ENCODE peak calls at places on chromosomes 12 and 14, in seven cellular contexts. T, J, W, F, C, X and L are unnamed samples.

GRCh38 chr14:36944307-36945010 is 227.9 kb downstream of the SLC25A21 start:
- DNase-seq in W (no peak), J (no peak), F (no peak), C (no peak), T (no peak), X (no peak), L (no peak)

GRCh38 chr14:29282169-29282568 is 515.6 kb downstream of the FOXG1 start:
- DNase-seq in C (no peak), T (no peak), W (no peak), F (no peak), X (no peak), J (no peak), L (no peak)

GRCh38 chr12:24230061-24230460 is 280.6 kb upstream of the SOX5 start:
- DNase-seq in W (no peak), F (no peak), T (no peak), J (no peak), X (no peak), C (no peak), L (no peak)

GRCh38 chr12:38056701-38057689 is 259.6 kb upstream of the ALG10B start:
- DNase-seq in F (no peak), C (no peak), T (no peak), J (no peak), W (peak), X (no peak), L (no peak)

GRCh38 chr12:56377310-56377988 is 14.8 kb upstream of the APOF start:
- DNase-seq in F (no peak), W (no peak), T (no peak), J (no peak), C (no peak), X (no peak), L (no peak)

GRCh38 chr14:80364274-80364673 is 153.0 kb upstream of the DIO2 start:
- DNase-seq in W (peak), X (no peak), C (no peak), T (no peak), F (no peak), J (peak), L (no peak)

GRCh38 chr14:95431199-95432145 is 85.0 kb downstream of the SYNE3 start:
- DNase-seq in X (no peak), F (no peak), C (peak), W (peak), T (no peak), J (no peak), L (no peak)

GRCh38 chr14:25537846-25538455 is 488.0 kb upstream of the STXBP6 start:
- DNase-seq in X (no peak), F (peak), J (peak), C (no peak), W (no peak), T (no peak), L (no peak)

GRCh38 chr14:49114161-49114893 is 471.9 kb downstream of the RPS29 start:
- DNase-seq in X (no peak), F (no peak), W (no peak), T (peak), J (no peak), C (no peak), L (no peak)

GRCh38 chr14:24665440-24665991 is 31.5 kb upstream of the GZMB start:
- DNase-seq in X (peak), F (no peak), W (no peak), C (no peak), T (no peak), J (no peak), L (no peak)

GRCh38 chr12:1835178-1836131 is 15.1 kb downstream of the LRTM2 start:
- DNase-seq in F (no peak), W (no peak), X (no peak), C (no peak), T (no peak), J (no peak), L (no peak)

GRCh38 chr12:50642035-50642451 is 121.9 kb upstream of the ATF1 start:
- DNase-seq in X (no peak), C (no peak), W (peak), J (peak), F (no peak), T (no peak), L (no peak)

GRCh38 chr14:104941508-104942365 is 17.1 kb downstream of the PLD4 start:
- DNase-seq in J (no peak), C (peak), F (no peak), W (no peak), T (no peak), X (no peak), L (no peak)

GRCh38 chr12:92470608-92471021 is 232.2 kb upstream of the PLEKHG7 start:
- DNase-seq in C (no peak), W (no peak), T (no peak), F (no peak), J (no peak), X (peak), L (no peak)

GRCh38 chr14:70116278-70116677 is 72.5 kb downstream of the SLC8A3 start:
- DNase-seq in F (no peak), J (no peak), C (no peak), W (no peak), X (no peak), T (no peak), L (no peak)

GRCh38 chr14:76868453-76869170 is 42.4 kb downstream of the LRRC74A start:
- DNase-seq in C (no peak), W (no peak), F (no peak), J (no peak), T (no peak), X (no peak), L (no peak)

GRCh38 chr14:98498019-98498885 is 773.7 kb downstream of the BCL11B start:
- DNase-seq in T (no peak), W (no peak), F (no peak), J (no peak), X (no peak), C (no peak), L (no peak)

GRCh38 chr12:51082561-51083139 is 746 bp downstream of the CSRNP2 start:
- DNase-seq in X (no peak), F (peak), W (peak), J (peak), T (peak), C (peak), L (peak)

GRCh38 chr14:50156111-50156510 is 39.7 kb upstream of the VCPKMT start:
- DNase-seq in T (no peak), W (no peak), F (no peak), X (no peak), C (no peak), J (no peak), L (no peak)

GRCh38 chr14:90627478-90627877 is 188.8 kb downstream of the TTC7B start:
- DNase-seq in J (no peak), C (no peak), W (no peak), F (no peak), T (no peak), X (no peak), L (no peak)

GRCh38 chr12:53492830-53493609 is 6.2 kb downstream of the MAP3K12 start:
- DNase-seq in T (peak), X (peak), W (peak), F (peak), J (peak), C (peak), L (peak)

GRCh38 chr12:3044141-3044630 is 33.0 kb upstream of the TSPAN9 start:
- DNase-seq in J (no peak), W (no peak), C (no peak), X (no peak), F (no peak), T (no peak), L (no peak)

GRCh38 chr14:20376071-20376588 is 32.7 kb downstream of the PARP2 start:
- DNase-seq in F (peak), W (no peak), J (peak), C (no peak), X (no peak), T (no peak), L (no peak)

GRCh38 chr14:64645220-64645891 is 58.9 kb upstream of the PLEKHG3 start:
- DNase-seq in F (no peak), J (peak), C (no peak), X (no peak), T (no peak), W (no peak), L (peak)

GRCh38 chr12:49673446-49674317 is 33.5 kb downstream of the FMNL3 start:
- DNase-seq in W (no peak), C (peak), T (peak), J (peak), F (peak), X (no peak), L (peak)

GRCh38 chr12:80937391-80938238 is at the start of gene LIN7A:
- DNase-seq in C (no peak), T (peak), F (peak), W (peak), X (no peak), J (peak), L (peak)

GRCh38 chr12:109744991-109745942 is 31.6 kb downstream of the FAM222A start:
- DNase-seq in J (no peak), F (no peak), W (no peak), T (peak), C (peak), X (no peak), L (no peak)

GRCh38 chr14:62077676-62078261 is 315.5 kb downstream of the SNAPC1 start:
- DNase-seq in W (no peak), F (no peak), C (no peak), T (no peak), X (peak), J (no peak), L (no peak)

GRCh38 chr12:100572184-100572583 is 1.3 kb upstream of the GAS2L3 start:
- DNase-seq in J (no peak), X (no peak), W (no peak), F (no peak), C (no peak), T (no peak), L (no peak)

GRCh38 chr12:100574262-100575074 is 984 bp downstream of the GAS2L3 start:
- DNase-seq in X (no peak), C (no peak), W (peak), T (no peak), F (no peak), J (no peak), L (no peak)

GRCh38 chr12:100576311-100577036 is 3.0 kb downstream of the GAS2L3 start:
- DNase-seq in W (peak), J (no peak), C (no peak), X (no peak), T (no peak), F (no peak), L (no peak)

GRCh38 chr12:100573168-100573498 is 351 bp upstream of the GAS2L3 start:
- DNase-seq in W (no peak), T (no peak), C (no peak), X (no peak), F (no peak), J (no peak), L (no peak)

GRCh38 chr12:100573499-100574261 is at the start of gene GAS2L3:
- DNase-seq in C (peak), F (peak), X (no peak), T (peak), W (peak), J (peak), L (peak)
- TF ChIP-seq POLR2A in C (peak), F (peak), X (peak), T (peak), W (peak), J (peak), L (peak)

DNA sequence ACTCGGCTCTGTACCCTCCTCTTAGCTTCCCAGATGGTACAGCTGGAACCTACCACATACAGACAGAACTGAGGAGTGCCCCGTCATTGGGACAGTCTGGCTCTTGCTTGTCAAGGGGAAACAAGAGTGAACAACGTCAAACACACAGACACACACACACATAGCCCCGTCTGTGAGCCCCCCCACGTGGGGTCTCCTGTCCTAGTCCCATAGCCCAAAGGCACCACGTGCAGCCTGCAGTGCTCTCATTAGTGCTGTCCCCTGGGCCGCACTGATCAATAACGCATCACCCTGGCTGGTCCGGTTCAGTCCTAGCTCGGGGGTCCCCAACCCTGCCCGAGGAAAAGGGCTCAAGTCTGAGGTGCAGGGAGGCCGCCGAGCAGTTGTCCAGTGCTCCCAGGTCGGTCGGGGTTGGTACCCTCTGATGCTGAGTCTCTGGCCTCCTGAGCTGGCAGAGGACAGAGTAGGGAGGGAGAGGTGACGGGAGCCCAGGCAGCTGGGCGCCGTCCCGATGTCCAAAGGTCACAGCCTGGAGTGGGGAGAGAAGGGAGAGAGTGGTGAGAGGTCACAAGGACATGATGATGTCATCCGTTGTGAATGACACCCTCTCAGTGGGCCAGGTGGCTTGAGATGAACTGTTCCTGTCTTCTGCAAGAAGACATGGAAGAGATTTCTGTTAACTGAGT is 105.4 kb upstream of the NOS1 start:
- DNase-seq in W (no peak), T (no peak), C (no peak), J (peak), X (no peak), F (peak), L (no peak)
- TF ChIP-seq EP300 in W (no peak), T (no peak), C (no peak), J (no peak), X (no peak), F (no peak), L (no peak)

GRCh38 chr14:83355609-83356008 is 1822.0 kb upstream of the SEL1L start:
- DNase-seq in F (no peak), X (no peak), C (no peak), T (no peak), W (no peak), J (no peak), L (no peak)
- TF ChIP-seq POLR2A in F (no peak), X (no peak), C (no peak), T (no peak), W (no peak), J (no peak), L (no peak)

GRCh38 chr14:74255281-74255680 is 16.0 kb downstream of the VSX2 start:
- DNase-seq in X (no peak), J (no peak), T (no peak), F (no peak), C (no peak), W (no peak), L (no peak)

GRCh38 chr14:74246561-74246960 is 7.3 kb downstream of the VSX2 start:
- DNase-seq in T (no peak), W (no peak), J (no peak), C (no peak), F (no peak), X (no peak), L (no peak)

GRCh38 chr14:74249433-74250375 is 10.5 kb downstream of the VSX2 start:
- DNase-seq in J (peak), C (no peak), W (no peak), F (no peak), T (no peak), X (no peak), L (no peak)

GRCh38 chr14:74248036-74248435 is 8.8 kb downstream of the VSX2 start:
- DNase-seq in X (no peak), F (no peak), T (no peak), W (no peak), J (no peak), C (no peak), L (no peak)

GRCh38 chr14:74251546-74252030 is 12.3 kb downstream of the VSX2 start:
- DNase-seq in X (peak), C (peak), F (peak), T (peak), J (peak), W (peak), L (peak)
- TF ChIP-seq EP300 in X (no peak), C (no peak), F (no peak), T (no peak), J (no peak), W (no peak), L (no peak)

GRCh38 chr12:122872815-122873361 is 23.0 kb downstream of the VPS37B start:
- DNase-seq in W (no peak), T (peak), C (peak), X (no peak), J (no peak), F (no peak), L (no peak)

GRCh38 chr12:122870163-122870842 is 25.6 kb downstream of the VPS37B start:
- DNase-seq in T (peak), X (no peak), W (no peak), F (no peak), J (no peak), C (peak), L (no peak)

GRCh38 chr12:122870867-122871664 is 24.9 kb downstream of the VPS37B start:
- DNase-seq in T (peak), J (no peak), X (no peak), C (peak), F (peak), W (no peak), L (no peak)

GRCh38 chr12:122873540-122873939 is 22.4 kb downstream of the VPS37B start:
- DNase-seq in F (no peak), T (no peak), W (no peak), J (no peak), X (no peak), C (peak), L (no peak)

DNA sequence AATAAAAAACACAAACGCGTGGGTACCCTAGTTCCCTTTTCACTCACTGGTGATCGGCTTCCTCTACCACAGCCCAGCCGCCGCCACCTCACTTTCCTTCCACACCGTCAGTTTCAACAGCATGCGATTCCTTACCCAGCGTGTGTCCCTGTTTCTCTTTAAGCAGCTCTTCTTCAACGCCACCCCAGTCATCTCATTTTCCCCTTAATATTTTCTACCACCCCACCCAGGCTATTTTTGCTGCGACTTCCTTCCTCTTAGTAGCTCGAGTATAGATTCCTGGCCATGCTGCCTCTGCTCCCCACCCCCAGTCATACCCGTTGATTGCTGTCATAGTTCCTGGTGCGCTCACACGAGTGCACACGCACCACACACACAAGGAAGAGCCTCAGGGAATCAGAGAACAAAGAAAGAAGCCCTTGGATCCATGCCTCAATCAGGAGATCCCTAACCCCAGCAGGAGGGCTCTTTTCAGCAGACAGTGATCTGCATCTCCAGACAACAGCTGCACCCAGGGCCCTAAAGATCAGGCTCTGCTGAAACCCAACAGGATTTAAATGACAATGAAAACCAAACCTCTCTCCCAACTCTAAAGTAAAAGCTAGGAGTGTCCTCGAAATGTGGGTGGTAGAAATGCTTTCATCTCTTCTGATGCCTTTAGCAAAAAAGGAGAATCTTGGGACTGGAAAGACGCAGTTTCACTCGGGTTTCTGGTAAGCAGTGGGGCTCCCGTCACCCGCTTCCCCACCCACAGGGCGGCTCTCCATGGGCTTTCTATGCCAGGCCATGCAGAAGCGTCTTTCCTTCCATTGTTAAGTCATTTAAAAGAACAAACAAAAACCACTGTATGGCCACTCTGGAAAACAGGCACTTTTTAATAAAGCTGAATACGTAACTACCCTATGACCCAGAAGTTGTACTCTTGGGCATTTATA is 23.8 kb downstream of the VPS37B start:
- DNase-seq in F (peak), C (peak), W (no peak), X (peak), J (no peak), T (peak), L (no peak)
- TF ChIP-seq POLR2A in F (peak), C (no peak), W (no peak), X (peak), J (no peak), T (peak), L (no peak)

DNA sequence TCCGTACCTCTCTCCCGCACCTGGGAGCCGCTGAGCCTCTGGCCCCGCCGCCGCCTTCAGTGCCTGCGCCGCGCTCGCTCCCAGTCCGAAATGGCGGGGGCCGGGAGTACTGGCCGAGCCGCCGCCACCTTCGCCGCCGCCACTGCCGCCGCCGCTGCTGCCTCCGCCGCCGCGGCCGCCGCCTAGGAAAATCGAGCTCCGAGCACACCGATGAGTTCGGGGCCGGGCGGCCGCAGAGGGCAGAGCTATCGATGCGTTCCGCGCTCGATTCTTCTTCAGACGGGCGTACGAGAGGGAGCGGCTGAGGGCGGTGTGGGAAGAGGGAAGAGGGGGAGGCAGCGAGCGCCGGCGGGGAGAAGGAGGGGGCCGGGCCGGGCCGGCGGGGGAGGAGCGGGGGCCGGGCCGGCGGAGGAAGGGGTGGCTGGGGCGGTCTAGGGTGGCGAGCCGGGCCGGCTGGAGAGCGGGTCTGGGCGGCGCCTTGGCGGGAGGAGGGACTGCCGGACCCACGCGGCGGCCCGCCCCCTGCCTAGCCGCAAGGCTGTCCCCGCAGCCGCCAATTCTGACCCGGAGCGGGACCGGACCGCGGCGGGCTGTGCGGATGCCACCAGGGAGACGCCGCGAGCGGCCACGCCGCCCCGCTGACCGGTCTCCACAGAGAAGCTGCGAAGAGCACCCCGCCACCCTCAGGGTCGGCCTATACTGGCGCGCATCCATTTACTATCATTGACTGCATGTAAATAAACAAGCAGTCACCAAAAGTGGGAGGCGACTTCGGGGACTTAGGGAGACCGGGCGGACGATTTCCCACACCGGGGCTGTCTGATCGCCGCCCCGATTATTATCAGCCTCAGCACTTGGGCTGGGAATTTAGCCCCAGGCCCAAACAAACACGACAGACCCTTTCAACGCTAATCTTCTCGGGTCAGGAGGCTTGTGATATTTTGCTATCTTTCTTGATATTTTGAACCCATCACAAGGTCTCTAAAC is at the start of gene KRAS:
- DNase-seq in T (peak), X (peak), F (peak), W (peak), C (peak), J (peak), L (peak)
- TF ChIP-seq EP300 in T (peak), X (no peak), F (no peak), W (peak), C (no peak), J (no peak), L (no peak)